ENCODE peak calls at places on chromosomes 12 and 14, in six cellular contexts. One of them, this sample, is unnamed.

GRCh38 chr12:107440596-107440995 is 245.0 kb upstream of the PWP1 start:
- DNase-seq in globus pallidus: no peak
- DNase-seq in type B pancreatic cell: no peak
- DNase-seq in H7: no peak
- DNase-seq in LHCN-M2: no peak
- DNase-seq in HuH-7.5: no peak
- DNase-seq in this sample: no peak

GRCh38 chr12:132429122-132429931 is 60.6 kb upstream of the FBRSL1 start:
- DNase-seq in globus pallidus: no peak
- DNase-seq in type B pancreatic cell: no peak
- DNase-seq in H7: peak
- DNase-seq in LHCN-M2: no peak
- DNase-seq in HuH-7.5: no peak
- DNase-seq in this sample: peak

GRCh38 chr12:19239616-19240234 is 110.2 kb downstream of the PLEKHA5 start:
- DNase-seq in globus pallidus: no peak
- DNase-seq in type B pancreatic cell: no peak
- DNase-seq in H7: no peak
- DNase-seq in LHCN-M2: peak
- DNase-seq in HuH-7.5: no peak
- DNase-seq in this sample: peak

GRCh38 chr14:105337433-105337832 is 22.9 kb downstream of the PACS2 start:
- DNase-seq in globus pallidus: no peak
- DNase-seq in type B pancreatic cell: no peak
- DNase-seq in H7: no peak
- DNase-seq in LHCN-M2: no peak
- DNase-seq in HuH-7.5: no peak
- DNase-seq in this sample: no peak

GRCh38 chr12:104276192-104277131 is 27.1 kb upstream of the EID3 start:
- DNase-seq in globus pallidus: no peak
- DNase-seq in type B pancreatic cell: no peak
- DNase-seq in H7: no peak
- DNase-seq in LHCN-M2: no peak
- DNase-seq in HuH-7.5: no peak
- DNase-seq in this sample: no peak

GRCh38 chr12:107522692-107523477 is 162.7 kb upstream of the PWP1 start:
- DNase-seq in globus pallidus: no peak
- DNase-seq in type B pancreatic cell: peak
- DNase-seq in H7: peak
- DNase-seq in LHCN-M2: no peak
- DNase-seq in HuH-7.5: no peak
- DNase-seq in this sample: no peak

GRCh38 chr12:39037115-39037514 is 131.7 kb upstream of the CPNE8 start:
- DNase-seq in globus pallidus: no peak
- DNase-seq in type B pancreatic cell: no peak
- DNase-seq in H7: no peak
- DNase-seq in LHCN-M2: no peak
- DNase-seq in HuH-7.5: no peak
- DNase-seq in this sample: no peak

GRCh38 chr12:88600272-88600671 is 20.0 kb upstream of the KITLG start:
- DNase-seq in globus pallidus: no peak
- DNase-seq in type B pancreatic cell: no peak
- DNase-seq in H7: no peak
- DNase-seq in LHCN-M2: peak
- DNase-seq in HuH-7.5: no peak
- DNase-seq in this sample: no peak

GRCh38 chr12:66803972-66804371 is 125.1 kb upstream of the GRIP1 start:
- DNase-seq in globus pallidus: no peak
- DNase-seq in type B pancreatic cell: no peak
- DNase-seq in H7: peak
- DNase-seq in LHCN-M2: no peak
- DNase-seq in HuH-7.5: no peak
- DNase-seq in this sample: no peak

GRCh38 chr12:2797721-2798418 is 3.1 kb downstream of the FKBP4 start:
- DNase-seq in globus pallidus: peak
- DNase-seq in type B pancreatic cell: no peak
- DNase-seq in H7: no peak
- DNase-seq in LHCN-M2: no peak
- DNase-seq in HuH-7.5: no peak
- DNase-seq in this sample: no peak

This sample was measured in myocyte.